ENCODE peak calls at places on chromosomes 6 and 20, in six cellular contexts. J is pancreas, L is Peyer's patch, G is caudate nucleus, C is K562, B is neural progenitor cell. Y is an unnamed sample.

GRCh38 chr20:1122388-1123315 is 4.2 kb downstream of the PSMF1 start:
- DNase-seq in J (peak; percentile 67), L (no peak), G (no peak), C (no peak), B (no peak), Y (peak; percentile 12)

GRCh38 chr20:57004416-57004815 is 262.0 kb downstream of the BMP7 start:
- DNase-seq in J (no peak), L (no peak), G (no peak), C (no peak), B (no peak), Y (no peak)

GRCh38 chr6:134585529-134585873 is 267.6 kb upstream of the SGK1 start:
- DNase-seq in J (no peak), L (no peak), G (no peak), C (no peak), B (no peak), Y (no peak)

GRCh38 chr20:48421547-48421946 is 406.3 kb downstream of the PREX1 start:
- DNase-seq in J (no peak), L (no peak), G (no peak), C (no peak), B (no peak), Y (no peak)

GRCh38 chr20:19889011-19889953 is 127.9 kb upstream of the NAA20 start:
- DNase-seq in J (peak; percentile 18), L (peak; percentile 74), G (peak; percentile 57), C (no peak), B (no peak), Y (no peak)

GRCh38 chr6:84136364-84137050 is 90.9 kb downstream of the CEP162 start:
- DNase-seq in J (no peak), L (no peak), G (no peak), C (peak; percentile 31), B (no peak), Y (no peak)

GRCh38 chr6:111478064-111478476 is 4.9 kb downstream of the REV3L start:
- DNase-seq in J (no peak), L (no peak), G (no peak), C (no peak), B (no peak), Y (no peak)

GRCh38 chr20:44552950-44553908 is 29.1 kb upstream of the PKIG start:
- DNase-seq in J (no peak), L (no peak), G (no peak), C (no peak), B (no peak), Y (no peak)

GRCh38 chr20:25178563-25179438 is 16.7 kb upstream of the ENTPD6 start:
- DNase-seq in J (peak; percentile 57), L (no peak), G (peak; percentile 8), C (peak; percentile 15), B (peak; percentile 71), Y (peak; percentile 92)

GRCh38 chr20:62724692-62725595 is 16.3 kb downstream of the NTSR1 start:
- DNase-seq in J (no peak), L (no peak), G (no peak), C (no peak), B (no peak), Y (no peak)

GRCh38 chr6:158625881-158626305 is 18.6 kb downstream of the DYNLT1 start:
- DNase-seq in J (no peak), L (peak; percentile 40), G (no peak), C (no peak), B (no peak), Y (no peak)

GRCh38 chr20:3194617-3195280 is 9.7 kb downstream of the DDRGK1 start:
- DNase-seq in J (no peak), L (no peak), G (no peak), C (no peak), B (no peak), Y (no peak)

GRCh38 chr6:37517411-37517812 is 17.7 kb upstream of the CCDC167 start:
- DNase-seq in J (no peak), L (no peak), G (no peak), C (no peak), B (no peak), Y (no peak)

GRCh38 chr6:126040826-126041225 is 54.5 kb downstream of the TRMT11 start:
- DNase-seq in J (peak; percentile 50), L (no peak), G (no peak), C (no peak), B (no peak), Y (peak; percentile 60)

GRCh38 chr6:21444861-21445260 is 148.7 kb upstream of the SOX4 start:
- DNase-seq in J (no peak), L (no peak), G (no peak), C (no peak), B (no peak), Y (no peak)

GRCh38 chr6:4413073-4413472 is 277.7 kb upstream of the ECI2 start:
- DNase-seq in J (no peak), L (no peak), G (no peak), C (no peak), B (no peak), Y (no peak)

GRCh38 chr6:76435174-76435573 is 362.7 kb upstream of the IMPG1 start:
- DNase-seq in J (no peak), L (no peak), G (no peak), C (no peak), B (no peak), Y (no peak)

GRCh38 chr6:156848123-156848522 is 70.9 kb downstream of the ARID1B start:
- DNase-seq in J (no peak), L (no peak), G (no peak), C (no peak), B (no peak), Y (no peak)

GRCh38 chr6:31621991-31622390 is 1.5 kb downstream of the PRRC2A start:
- DNase-seq in J (no peak), L (no peak), G (no peak), C (no peak), B (no peak), Y (no peak)

GRCh38 chr20:48051810-48052491 is 266.7 kb upstream of the SULF2 start:
- DNase-seq in J (no peak), L (no peak), G (no peak), C (no peak), B (no peak), Y (peak; percentile 54)

GRCh38 chr6:148831064-148831463 is 84.2 kb downstream of the UST start:
- DNase-seq in J (no peak), L (no peak), G (no peak), C (no peak), B (no peak), Y (no peak)

GRCh38 chr6:38143191-38144154 is 323.9 kb downstream of the ZFAND3 start:
- DNase-seq in J (no peak), L (no peak), G (no peak), C (no peak), B (no peak), Y (no peak)

GRCh38 chr6:23414204-23414501 is 711.9 kb upstream of the NRSN1 start:
- DNase-seq in J (no peak), L (no peak), G (no peak), C (no peak), B (no peak), Y (peak; percentile 49)

GRCh38 chr20:5848711-5849505 is 98.7 kb downstream of the SHLD1 start:
- DNase-seq in J (no peak), L (no peak), G (no peak), C (no peak), B (no peak), Y (no peak)

GRCh38 chr20:58081842-58082241 is 146.6 kb downstream of the ANKRD60 start:
- DNase-seq in J (no peak), L (no peak), G (no peak), C (no peak), B (no peak), Y (no peak)

GRCh38 chr6:41036601-41037000 is 2.4 kb downstream of the UNC5CL start:
- DNase-seq in J (no peak), L (no peak), G (no peak), C (no peak), B (no peak), Y (no peak)

GRCh38 chr6:143037470-143037869 is 23.2 kb upstream of the AIG1 start:
- DNase-seq in J (no peak), L (no peak), G (no peak), C (no peak), B (peak; percentile 19), Y (no peak)

GRCh38 chr6:48315051-48315719 is 204.2 kb upstream of the PTCHD4 start:
- DNase-seq in J (no peak), L (no peak), G (no peak), C (no peak), B (no peak), Y (no peak)

GRCh38 chr6:12941422-12941821 is 224.9 kb downstream of the PHACTR1 start:
- DNase-seq in J (no peak), L (no peak), G (no peak), C (no peak), B (no peak), Y (no peak)

GRCh38 chr20:49377326-49377725 is 99.5 kb upstream of the ZNFX1 start:
- DNase-seq in J (no peak), L (no peak), G (no peak), C (no peak), B (no peak), Y (no peak)

GRCh38 chr6:87633851-87634250 is 43.9 kb downstream of the ORC3 start:
- DNase-seq in J (no peak), L (no peak), G (no peak), C (no peak), B (no peak), Y (no peak)

GRCh38 chr6:104633125-104633524 is 226.6 kb downstream of the HACE1 start:
- DNase-seq in J (no peak), L (no peak), G (no peak), C (no peak), B (no peak), Y (no peak)

GRCh38 chr6:24658573-24659511 is 7.9 kb downstream of the TDP2 start:
- DNase-seq in J (no peak), L (no peak), G (no peak), C (no peak), B (no peak), Y (no peak)

GRCh38 chr6:6486595-6486994 is 101.9 kb upstream of the LY86 start:
- DNase-seq in J (no peak), L (no peak), G (no peak), C (no peak), B (no peak), Y (no peak)

GRCh38 chr20:61499859-61500258 is 247.8 kb downstream of the CDH4 start:
- DNase-seq in J (no peak), L (no peak), G (no peak), C (no peak), B (no peak), Y (no peak)
- H3K27ac ChIP-seq in J (no peak overlapping the region), L (no peak overlapping the region), G (peak overlapping the region; percentile 85), C (no peak overlapping the region), B (no peak overlapping the region), Y (no peak overlapping the region)

GRCh38 chr6:140071115-140071514 is 696.7 kb upstream of the CITED2 start:
- DNase-seq in J (no peak), L (no peak), G (no peak), C (no peak), B (no peak), Y (peak; percentile 8)
- H3K27ac ChIP-seq in J (no peak overlapping the region), L (no peak overlapping the region), G (no peak overlapping the region), C (no peak overlapping the region), B (no peak overlapping the region), Y (no peak overlapping the region)

GRCh38 chr20:53875452-53875851 is 194.9 kb downstream of the BCAS1 start:
- DNase-seq in J (no peak), L (no peak), G (no peak), C (peak; percentile 25), B (no peak), Y (no peak)
- H3K27ac ChIP-seq in J (no peak overlapping the region), L (no peak overlapping the region), G (no peak overlapping the region), C (no peak overlapping the region), B (no peak overlapping the region), Y (no peak overlapping the region)

GRCh38 chr6:118294906-118295305 is 253.2 kb upstream of the PLN start:
- DNase-seq in J (no peak), L (no peak), G (no peak), C (no peak), B (no peak), Y (no peak)
- H3K27ac ChIP-seq in J (no peak overlapping the region), L (no peak overlapping the region), G (no peak overlapping the region), C (no peak overlapping the region), B (no peak overlapping the region), Y (no peak overlapping the region)

GRCh38 chr6:15256538-15257222 is 10.8 kb downstream of the JARID2 start:
- DNase-seq in J (no peak), L (no peak), G (no peak), C (no peak), B (no peak), Y (no peak)
- H3K27ac ChIP-seq in J (no peak overlapping the region), L (no peak overlapping the region), G (no peak overlapping the region), C (no peak overlapping the region), B (no peak overlapping the region), Y (no peak overlapping the region)

Y was measured in epithelial cell of prostate.